ENCODE peak calls at places on chromosome 1, in seven cellular contexts. W is CD8-positive, alpha-beta memory T cell; V is IMR-90; Z is adrenal gland; H is hepatocyte; U is right cardiac atrium; B is kidney. N is an unnamed sample. For H3K4me1, the result is how much of the 10 kb centered on the place peaks cover.

GRCh38 chr1:181184621-181185020 is 96.1 kb downstream of the IER5 start:
- DNase-seq in W (no peak), U (no peak), B (no peak), Z (no peak), H (no peak), V (no peak), N (no peak)

GRCh38 chr1:248825136-248825535 is 579 bp downstream of the SH3BP5L start:
- DNase-seq in H (no peak), V (no peak), Z (no peak), W (peak), B (no peak), U (no peak), N (peak)

GRCh38 chr1:37673920-37674319 is 18.4 kb upstream of the CDCA8 start:
- DNase-seq in W (peak), Z (no peak), B (peak), V (no peak), U (no peak), H (no peak), N (no peak)

GRCh38 chr1:47738560-47739182 is 258.5 kb downstream of the TRABD2B start:
- DNase-seq in H (peak), U (peak), W (no peak), V (peak), B (peak), Z (peak), N (peak)

GRCh38 chr1:116722016-116722838 is 32.0 kb upstream of the CD2 start:
- DNase-seq in W (no peak), V (no peak), Z (no peak), U (no peak), B (no peak), H (peak), N (no peak)

GRCh38 chr1:14784790-14785773 is 186.6 kb downstream of the KAZN start:
- DNase-seq in U (no peak), B (no peak), W (no peak), H (no peak), Z (no peak), V (no peak), N (no peak)

GRCh38 chr1:170221031-170221430 is 75.3 kb downstream of the NTMT2 start:
- DNase-seq in H (peak), W (no peak), B (no peak), U (no peak), Z (no peak), V (no peak), N (no peak)

GRCh38 chr1:173149887-173150286 is 57.2 kb downstream of the TNFSF4 start:
- DNase-seq in U (no peak), B (no peak), H (peak), W (no peak), Z (no peak), V (peak), N (no peak)

GRCh38 chr1:51264470-51264869 is 28.4 kb downstream of the RNF11 start:
- DNase-seq in V (peak), B (no peak), W (no peak), U (no peak), Z (no peak), H (peak), N (peak)

GRCh38 chr1:225772848-225773247 is 4.8 kb upstream of the SRP9 start:
- DNase-seq in H (no peak), Z (peak), U (no peak), V (no peak), B (no peak), W (no peak), N (no peak)

GRCh38 chr1:218454700-218455282 is 109.7 kb downstream of the TGFB2 start:
- DNase-seq in Z (no peak), U (no peak), H (no peak), W (no peak), V (no peak), B (no peak), N (no peak)
- H3K4me3 ChIP-seq in Z (no peak), U (no peak), H (no peak), W (no peak), V (no peak), B (no peak), N (no peak)

DNA sequence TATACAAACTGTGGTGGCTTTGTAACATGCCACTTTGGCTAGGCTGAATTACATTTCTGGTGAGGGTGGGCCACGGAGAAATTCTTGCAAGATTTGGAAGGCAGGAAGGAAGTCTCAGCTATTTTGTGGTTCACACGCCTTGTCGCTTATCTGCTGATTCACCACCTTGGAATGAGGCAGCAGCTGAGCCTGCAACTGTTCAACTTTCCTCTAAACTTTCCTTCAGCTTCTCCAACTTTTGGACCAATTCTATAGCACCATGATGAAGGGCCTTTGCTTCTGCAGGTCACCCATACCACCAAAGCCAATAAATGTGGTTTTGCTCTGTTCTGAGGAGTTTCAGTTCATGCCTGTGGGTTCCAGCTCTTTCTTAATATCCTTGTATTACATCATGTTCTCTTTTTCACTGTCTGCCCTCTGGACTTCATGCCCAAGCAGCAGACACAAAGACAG is 337.6 kb upstream of the SNX7 start:
- DNase-seq in H (peak), Z (peak), W (peak), U (peak), B (no peak), V (peak), N (peak)
- H3K4me1 ChIP-seq in H (under half), Z (under half), W (under half), U (under half), B (under half), V (under half), N (under half)

DNA sequence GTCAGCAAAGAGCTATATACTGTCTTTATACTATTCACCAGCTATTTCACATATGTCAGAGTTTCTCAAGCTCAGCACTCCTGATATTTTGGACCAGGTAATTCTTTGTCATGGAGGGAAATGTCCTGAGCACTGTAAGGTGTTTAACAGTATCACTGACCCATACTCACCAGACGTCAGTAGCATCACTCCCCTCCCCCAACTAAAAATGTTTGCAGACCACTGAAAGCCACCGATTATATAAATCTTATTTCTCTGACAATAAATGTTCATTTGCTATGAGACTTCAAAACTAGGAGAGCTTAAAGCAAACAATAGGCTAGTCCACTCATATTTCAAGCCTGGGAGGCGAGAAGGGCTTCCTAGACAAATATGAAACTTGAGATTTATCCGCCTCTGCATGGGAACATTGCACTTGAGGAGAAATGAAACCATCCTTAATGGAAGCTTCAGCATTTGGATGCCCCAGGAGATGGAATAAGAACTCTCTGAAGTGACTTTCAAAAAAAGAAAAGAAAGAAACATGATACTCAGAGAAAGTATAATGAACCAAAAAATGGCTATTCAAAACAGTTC is 81.0 kb downstream of the KIAA0319L start:
- DNase-seq in W (no peak), V (peak), B (no peak), U (no peak), H (no peak), Z (no peak), N (peak)
- H3K27ac ChIP-seq in W (no peak), V (no peak), B (no peak), U (no peak), H (no peak), Z (no peak), N (no peak)

GRCh38 chr1:40952744-40953315 is 26.7 kb upstream of the CTPS1 start:
- DNase-seq in B (no peak), W (no peak), U (no peak), V (no peak), H (no peak), Z (no peak), N (no peak)

GRCh38 chr1:40951943-40952743 is 27.4 kb upstream of the CTPS1 start:
- DNase-seq in V (peak), H (peak), W (peak), Z (peak), U (peak), B (peak), N (peak)

GRCh38 chr1:40945491-40945973 is 34.0 kb upstream of the CTPS1 start:
- DNase-seq in B (no peak), W (no peak), Z (no peak), H (no peak), V (peak), U (no peak), N (no peak)

GRCh38 chr1:40948741-40949528 is 30.6 kb upstream of the CTPS1 start:
- DNase-seq in B (no peak), U (peak), W (peak), V (peak), H (peak), Z (peak), N (peak)

GRCh38 chr1:40949563-40949962 is 29.9 kb upstream of the CTPS1 start:
- DNase-seq in V (no peak), B (no peak), Z (no peak), W (no peak), U (no peak), H (no peak), N (no peak)
- H3K4me3 ChIP-seq in V (no peak), B (no peak), Z (no peak), W (no peak), U (no peak), H (no peak), N (no peak)

DNA sequence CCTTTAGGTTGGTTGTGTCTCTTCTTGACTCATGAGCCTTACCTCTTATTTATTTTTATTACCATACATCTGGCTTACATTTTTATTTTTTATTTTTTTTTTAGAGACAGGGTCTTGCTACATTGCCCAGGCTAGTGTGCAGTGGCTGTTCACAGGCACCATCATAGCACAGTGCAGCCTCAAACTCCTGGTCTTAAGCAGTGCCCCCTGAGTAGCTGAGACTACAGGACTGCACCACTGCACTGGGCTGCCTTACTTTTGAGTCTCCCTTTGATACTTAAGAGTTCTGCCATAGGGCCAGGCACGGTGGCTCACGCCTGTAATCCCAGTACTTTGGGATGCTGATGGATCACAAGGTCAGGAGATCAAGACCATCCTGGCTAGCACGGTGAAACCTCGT is 76.4 kb upstream of the MACF1 start:
- DNase-seq in Z (no peak), V (no peak), B (no peak), U (no peak), H (no peak), W (no peak), N (no peak)
- H3K4me1 ChIP-seq in Z (under half), V (under half), B (under half), U (under half), H (under half), W (under half), N (under half)